ENCODE peak calls at places on chromosomes 13 and 19, in four cellular contexts. U is breast epithelium, J is lower lobe of right lung, O is vagina. M is an unnamed sample.

GRCh38 chr19:808176-808741 is 11.0 kb downstream of the PTBP1 start:
- DNase-seq in U (no peak), J (no peak), O (no peak), M (no peak)

GRCh38 chr13:75486146-75486545 is 4.2 kb upstream of the TBC1D4 start:
- DNase-seq in U (no peak), J (no peak), O (no peak), M (no peak)

GRCh38 chr13:60696602-60697001 is 299.6 kb downstream of the TDRD3 start:
- DNase-seq in U (no peak), J (no peak), O (no peak), M (no peak)

GRCh38 chr19:39126593-39127187 is 1.1 kb downstream of the PAK4 start:
- DNase-seq in U (no peak), J (peak; percentile 72), O (no peak), M (no peak)

GRCh38 chr13:44238011-44238421 is 135.6 kb upstream of the SERP2 start:
- DNase-seq in U (no peak), J (no peak), O (no peak), M (no peak)

GRCh38 chr19:41306394-41306793 is 3.6 kb upstream of the CCDC97 start:
- DNase-seq in U (no peak), J (no peak), O (no peak), M (peak; percentile 16)

GRCh38 chr13:42561752-42562467 is 12.0 kb upstream of the TNFSF11 start:
- DNase-seq in U (no peak), J (no peak), O (no peak), M (no peak)

GRCh38 chr19:18756896-18757295 is 34.2 kb downstream of the COMP start:
- DNase-seq in U (peak; percentile 54), J (peak; percentile 65), O (no peak), M (no peak)

GRCh38 chr19:18298601-18299000 is 17.2 kb upstream of the JUND start:
- DNase-seq in U (no peak), J (no peak), O (no peak), M (no peak)

GRCh38 chr19:57269515-57270250 is 10.6 kb upstream of the ZNF460 start:
- DNase-seq in U (no peak), J (no peak), O (no peak), M (no peak)

GRCh38 chr13:100508391-100508790 is 80.2 kb downstream of the GGACT start:
- DNase-seq in U (no peak), J (no peak), O (no peak), M (no peak)

GRCh38 chr19:33630880-33631627 is 9.3 kb downstream of the CHST8 start:
- DNase-seq in U (no peak), J (no peak), O (no peak), M (no peak)

GRCh38 chr13:108176685-108177274 is 38.6 kb downstream of the LIG4 start:
- DNase-seq in U (no peak), J (peak; percentile 52), O (no peak), M (no peak)

GRCh38 chr13:70568571-70568970 is 460.3 kb upstream of the KLHL1 start:
- DNase-seq in U (no peak), J (no peak), O (no peak), M (no peak)

GRCh38 chr13:39955560-39955959 is 300.1 kb downstream of the COG6 start:
- DNase-seq in U (no peak), J (no peak), O (no peak), M (no peak)

GRCh38 chr19:10086032-10086903 is at the start of gene SHFL:
- DNase-seq in U (peak; percentile 65), J (peak; percentile 89), O (no peak), M (peak; percentile 76)

GRCh38 chr13:114143806-114144605 is 11.6 kb upstream of the RASA3 start:
- DNase-seq in U (no peak), J (no peak), O (no peak), M (no peak)

GRCh38 chr13:110310541-110311491 is 3.7 kb downstream of the COL4A2 start:
- DNase-seq in U (peak; percentile 14), J (no peak), O (no peak), M (no peak)

GRCh38 chr19:2239771-2240770 is 3.4 kb downstream of the SF3A2 start:
- DNase-seq in U (no peak), J (no peak), O (no peak), M (no peak)

GRCh38 chr13:66933994-66934393 is 296.1 kb downstream of the PCDH9 start:
- DNase-seq in U (no peak), J (no peak), O (no peak), M (no peak)

GRCh38 chr19:34994643-34995471 is 5.3 kb upstream of the GRAMD1A start:
- DNase-seq in U (no peak), J (peak; percentile 70), O (no peak), M (peak; percentile 72)

GRCh38 chr13:44232729-44233128 is 140.9 kb upstream of the SERP2 start:
- DNase-seq in U (no peak), J (no peak), O (no peak), M (no peak)

GRCh38 chr19:55198651-55199050 is 10.7 kb downstream of the PTPRH start:
- DNase-seq in U (no peak), J (no peak), O (no peak), M (no peak)

GRCh38 chr13:65378943-65379519 is 1851.1 kb downstream of the PCDH9 start:
- DNase-seq in U (no peak), J (no peak), O (no peak), M (no peak)

GRCh38 chr19:46225558-46226004 is 4.0 kb upstream of the IGFL1 start:
- DNase-seq in U (no peak), J (no peak), O (no peak), M (no peak)

GRCh38 chr13:86581711-86582110 is 782.5 kb upstream of the SLITRK6 start:
- DNase-seq in U (no peak), J (no peak), O (no peak), M (no peak)

GRCh38 chr19:34961775-34962174 is 2.3 kb downstream of the ZNF792 start:
- DNase-seq in U (no peak), J (no peak), O (no peak), M (no peak)

GRCh38 chr13:94505730-94506129 is 26.2 kb upstream of the DCT start:
- DNase-seq in U (no peak), J (no peak), O (no peak), M (no peak)

GRCh38 chr19:46717716-46718143 is 816 bp upstream of the PRKD2 start:
- DNase-seq in U (no peak), J (no peak), O (no peak), M (no peak)

GRCh38 chr13:40168425-40169155 is 497.9 kb downstream of the FOXO1 start:
- DNase-seq in U (no peak), J (no peak), O (no peak), M (no peak)

GRCh38 chr19:42189133-42189532 is 28.3 kb downstream of the DEDD2 start:
- DNase-seq in U (no peak), J (no peak), O (no peak), M (no peak)

GRCh38 chr19:55340144-55340783 is 588 bp downstream of the KMT5C start:
- DNase-seq in U (peak; percentile 30), J (peak; percentile 66), O (no peak), M (peak; percentile 64)

GRCh38 chr13:33992891-33993336 is 175.0 kb downstream of the RFC3 start:
- DNase-seq in U (no peak), J (no peak), O (no peak), M (no peak)

GRCh38 chr13:98746968-98747367 is 5.5 kb downstream of the SLC15A1 start:
- DNase-seq in U (no peak), J (no peak), O (no peak), M (no peak)

GRCh38 chr13:73338389-73338788 is 279.6 kb downstream of the KLF5 start:
- DNase-seq in U (no peak), J (no peak), O (no peak), M (no peak)

DNA sequence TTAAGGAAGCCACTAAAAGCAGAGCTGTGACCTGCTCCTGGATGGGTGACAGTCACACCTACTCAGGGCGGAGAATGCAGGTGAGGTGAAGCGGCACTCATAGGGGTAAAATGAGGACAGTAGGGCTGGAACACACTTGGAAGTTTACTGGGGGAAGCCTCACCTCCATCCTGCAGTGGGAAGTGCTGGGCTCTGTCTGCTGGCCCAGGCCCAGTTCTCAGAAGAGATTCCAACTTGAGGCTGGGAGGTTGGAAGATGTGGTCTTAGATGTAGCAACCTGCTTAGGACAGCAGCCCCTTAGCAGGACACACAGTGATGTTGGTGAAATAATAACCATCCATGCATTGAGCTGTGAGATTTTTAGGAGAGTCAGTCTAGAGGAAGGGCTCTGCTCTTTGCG is 4.6 kb downstream of the MEDAG start:
- DNase-seq in U (no peak), J (no peak), O (no peak), M (no peak)
- H3K4me3 ChIP-seq in U (no peak overlapping the region), J (no peak overlapping the region), O (no peak overlapping the region), M (no peak overlapping the region)

GRCh38 chr13:30572859-30573275 is 44.9 kb upstream of the USPL1 start:
- DNase-seq in U (no peak), J (no peak), O (no peak), M (no peak)
- TF ChIP-seq CTCF in U (no peak), J (no peak), O (peak; percentile 12), M (no peak)

DNA sequence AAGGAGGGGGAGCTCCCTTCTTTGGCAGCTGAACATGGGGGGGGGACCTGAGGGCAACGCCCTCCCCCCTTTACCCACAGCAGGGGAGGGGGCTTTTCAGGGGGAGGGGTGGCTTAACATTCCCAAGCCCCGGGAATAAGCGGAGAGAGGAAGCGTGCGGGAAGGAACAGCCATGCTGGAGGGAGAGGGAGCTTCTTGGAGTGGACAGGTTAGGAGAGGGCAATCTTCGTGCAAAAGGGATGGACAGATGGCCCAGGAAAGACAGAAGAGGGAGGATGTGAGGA is 10.8 kb downstream of the C19orf81 start:
- DNase-seq in U (no peak), J (no peak), O (no peak), M (no peak)
- H3K4me3 ChIP-seq in U (no peak overlapping the region), J (no peak overlapping the region), O (no peak overlapping the region), M (no peak overlapping the region)

GRCh38 chr13:32019612-32020233 is 11.9 kb upstream of the FRY start:
- DNase-seq in U (no peak), J (no peak), O (no peak), M (peak; percentile 59)
- TF ChIP-seq CTCF in U (peak; percentile 50), J (peak; percentile 67), O (peak; percentile 51), M (peak; percentile 56)

GRCh38 chr13:26255717-26256277 is 1.9 kb downstream of the CDK8 start:
- DNase-seq in U (no peak), J (no peak), O (no peak), M (no peak)
- H3K4me3 ChIP-seq in U (peak overlapping the region; percentile 81), J (peak overlapping the region; percentile 92), O (peak overlapping the region; percentile 99), M (peak overlapping the region; percentile 96)

M was measured in ovary.